ENCODE peak calls at places on chromosomes 3 and 15, in eight cellular contexts. S is NCI-H460, U is NCI-H774, C is WTC11, N is left ventricle myocardium inferior, T is IMR-90, Z is testis, M is pons. Y is an unnamed sample.

GRCh38 chr15:93478922-93479321 is 389.9 kb upstream of the RGMA start:
- DNase-seq in N (no peak), U (no peak), M (no peak), Z (no peak), T (no peak), C (no peak), S (no peak), Y (no peak)

GRCh38 chr3:121545049-121545563 is 682 bp downstream of the POLQ start:
- DNase-seq in M (no peak), T (no peak), N (no peak), C (no peak), U (no peak), Z (no peak), S (no peak), Y (peak)

GRCh38 chr3:183254816-183255730 is 2.0 kb downstream of the B3GNT5 start:
- DNase-seq in U (no peak), N (no peak), Z (peak), S (no peak), C (no peak), M (no peak), T (peak), Y (peak)

GRCh38 chr3:15368561-15369135 is 36.3 kb upstream of the SH3BP5 start:
- DNase-seq in T (no peak), M (no peak), N (no peak), U (no peak), C (no peak), Z (no peak), S (no peak), Y (peak)

GRCh38 chr3:48543271-48543866 is 13.2 kb downstream of the PFKFB4 start:
- DNase-seq in N (peak), C (no peak), S (no peak), Z (no peak), T (no peak), U (no peak), M (no peak), Y (no peak)

GRCh38 chr3:126968995-126969385 is 13.9 kb upstream of the PLXNA1 start:
- DNase-seq in S (no peak), Z (no peak), T (no peak), U (no peak), N (no peak), M (no peak), C (no peak), Y (no peak)

GRCh38 chr3:78974181-78974770 is 793.5 kb downstream of the ROBO1 start:
- DNase-seq in C (no peak), M (no peak), N (no peak), Z (no peak), T (peak), S (no peak), U (no peak), Y (no peak)

GRCh38 chr3:125602752-125603649 is 7.7 kb upstream of the OSBPL11 start:
- DNase-seq in T (peak), Z (peak), S (peak), M (peak), C (no peak), N (no peak), U (no peak), Y (peak)

GRCh38 chr15:83943849-83944404 is 290.0 kb downstream of the ADAMTSL3 start:
- DNase-seq in T (peak), U (no peak), M (no peak), C (no peak), Z (no peak), N (no peak), S (no peak), Y (peak)

GRCh38 chr3:3160826-3161225 is 18.7 kb downstream of the CRBN start:
- DNase-seq in U (no peak), T (no peak), N (no peak), Z (no peak), M (no peak), C (no peak), S (no peak), Y (no peak)

GRCh38 chr3:10937141-10937825 is 55.3 kb upstream of the SLC6A1 start:
- DNase-seq in S (no peak), N (no peak), C (no peak), Z (no peak), U (no peak), T (no peak), M (no peak), Y (no peak)

GRCh38 chr15:73331991-73332925 is 36.5 kb downstream of the HCN4 start:
- DNase-seq in Z (no peak), M (no peak), S (no peak), N (no peak), U (no peak), T (no peak), C (no peak), Y (peak)

GRCh38 chr3:38536686-38537085 is 40.5 kb downstream of the EXOG start:
- DNase-seq in S (no peak), M (no peak), T (no peak), U (no peak), Z (no peak), C (no peak), N (no peak), Y (no peak)

GRCh38 chr15:74857671-74858365 is 14.9 kb upstream of the ULK3 start:
- DNase-seq in C (no peak), N (no peak), Z (no peak), S (no peak), T (no peak), M (no peak), U (no peak), Y (peak)

GRCh38 chr3:28240440-28240839 is 979 bp upstream of the CMC1 start:
- DNase-seq in T (no peak), M (no peak), N (no peak), Z (no peak), U (no peak), S (no peak), C (peak), Y (no peak)

GRCh38 chr3:136671921-136672320 is 80.3 kb downstream of the STAG1 start:
- DNase-seq in M (no peak), S (no peak), N (no peak), Z (no peak), U (no peak), C (no peak), T (peak), Y (peak)

GRCh38 chr3:54819926-54820325 is 107.9 kb downstream of the LRTM1 start:
- DNase-seq in Z (no peak), C (no peak), S (no peak), T (peak), U (no peak), M (no peak), N (no peak), Y (no peak)

GRCh38 chr15:41948499-41948898 is 23.9 kb downstream of the EHD4 start:
- DNase-seq in Z (peak), S (no peak), M (no peak), N (no peak), T (no peak), U (no peak), C (no peak), Y (no peak)